ENCODE peak calls at places on chromosomes 5 and 9, in seven cellular contexts. B is NCI-H1694; O is KBM-7; D is endothelial cell; Z is psoas muscle; R is left cardiac atrium; P is stimulated activated CD4-positive, alpha-beta T cell treated with anti-CD3 and anti-CD28 coated beads, Interleukin-4, amount 100 ng/mL, for 4 hours. A is an unnamed sample.

GRCh38 chr5:10684303-10685086 is 76.5 kb downstream of the DAP start:
- DNase-seq in P (no peak), R (no peak), Z (no peak), B (no peak), D (no peak), O (no peak), A (no peak)

GRCh38 chr5:142013734-142014495 is 1.1 kb upstream of the GNPDA1 start:
- DNase-seq in Z (peak), P (no peak), B (no peak), O (no peak), D (no peak), R (peak), A (peak)

GRCh38 chr9:105204416-105204815 is 40.0 kb upstream of the SLC44A1 start:
- DNase-seq in R (no peak), D (no peak), P (no peak), B (no peak), Z (no peak), O (no peak), A (no peak)

GRCh38 chr5:11385901-11386293 is 518.3 kb downstream of the CTNND2 start:
- DNase-seq in R (no peak), Z (no peak), O (no peak), B (no peak), D (no peak), P (no peak), A (no peak)

GRCh38 chr9:73152445-73152844 is 780 bp downstream of the ANXA1 start:
- DNase-seq in B (no peak), Z (no peak), R (no peak), P (no peak), O (no peak), D (no peak), A (no peak)

GRCh38 chr5:123454236-123454911 is 31.2 kb upstream of the CEP120 start:
- DNase-seq in B (peak), P (no peak), Z (no peak), O (no peak), R (no peak), D (no peak), A (no peak)

GRCh38 chr9:123000371-123001068 is 32.9 kb upstream of the GPR21 start:
- DNase-seq in D (no peak), B (no peak), Z (no peak), R (no peak), P (no peak), O (no peak), A (no peak)

GRCh38 chr5:25641140-25641539 is 996.4 kb upstream of the CDH10 start:
- DNase-seq in O (no peak), R (no peak), D (no peak), B (no peak), Z (no peak), P (no peak), A (no peak)

GRCh38 chr9:121851641-121852091 is 200.2 kb downstream of the DAB2IP start:
- DNase-seq in D (no peak), O (no peak), R (no peak), P (no peak), B (no peak), Z (no peak), A (peak)

GRCh38 chr5:1477341-1477740 is 32.1 kb upstream of the SLC6A3 start:
- DNase-seq in R (peak), Z (peak), D (no peak), O (no peak), B (no peak), P (no peak), A (no peak)

GRCh38 chr9:113548221-113549041 is 84.9 kb downstream of the RGS3 start:
- DNase-seq in B (no peak), R (peak), O (peak), P (no peak), Z (peak), D (no peak), A (peak)

GRCh38 chr9:17782750-17783149 is 203.9 kb downstream of the SH3GL2 start:
- DNase-seq in O (no peak), P (no peak), Z (no peak), B (no peak), R (no peak), D (no peak), A (peak)

GRCh38 chr5:181234116-181234454 is 9.6 kb downstream of the RACK1 start:
- DNase-seq in Z (no peak), D (no peak), P (no peak), R (no peak), O (no peak), B (no peak), A (no peak)

GRCh38 chr5:96327728-96328127 is 105.3 kb downstream of the PCSK1 start:
- DNase-seq in D (no peak), O (no peak), Z (no peak), R (no peak), B (no peak), P (no peak), A (no peak)

GRCh38 chr5:78811121-78811832 is 162.7 kb upstream of the LHFPL2 start:
- DNase-seq in P (no peak), R (no peak), O (no peak), B (no peak), D (no peak), Z (no peak), A (no peak)

GRCh38 chr5:80343067-80343466 is 23.3 kb downstream of the SPZ1 start:
- DNase-seq in R (no peak), P (no peak), O (no peak), D (no peak), Z (no peak), B (no peak), A (peak)

GRCh38 chr9:75452512-75452911 is 364.2 kb downstream of the OSTF1 start:
- DNase-seq in R (no peak), D (no peak), O (no peak), P (no peak), Z (no peak), B (no peak), A (no peak)

GRCh38 chr9:94860678-94861588 is 134.4 kb downstream of the AOPEP start:
- DNase-seq in D (no peak), R (no peak), Z (no peak), O (peak), P (peak), B (no peak), A (no peak)

GRCh38 chr9:73799446-73799845 is 647.8 kb downstream of the ANXA1 start:
- DNase-seq in D (no peak), B (no peak), R (no peak), O (no peak), P (no peak), Z (no peak), A (no peak)

GRCh38 chr5:162672030-162672429 is 604.5 kb downstream of the GABRG2 start:
- DNase-seq in P (no peak), O (no peak), R (no peak), B (no peak), D (no peak), Z (no peak), A (no peak)